ENCODE peak calls at places on chromosomes 6 and 20, in nine cellular contexts. C is LHCN-M2; I is AG08395; V is HTR-8/SVneo; F is activated T-helper 1 cell treated with anti-CD3 and anti-CD28 coated beads, Interleukin-12 subunit alpha, Interleukin-12 subunit beta, Interleukin-2, Interleukin-4 antibody, amounts not matched to agents 30 ng/mL and 10 ng/mL and 1 ng/mL, durations not matched to agents 14 hours and 24 hours and 36 hours; W is T-cell; R is colonic mucosa; E is occipital lobe; X is heart right ventricle. A is an unnamed sample.

GRCh38 chr6:45427632-45428031 is 49.9 kb upstream of the SUPT3H start:
- DNase-seq in R (no peak), V (no peak), W (no peak), X (no peak), C (no peak), F (no peak), I (no peak), E (no peak), A (no peak)

GRCh38 chr6:39194466-39194865 is 34.8 kb downstream of the KCNK5 start:
- DNase-seq in R (no peak), V (no peak), X (no peak), W (no peak), F (no peak), C (no peak), E (no peak), I (no peak), A (no peak)

GRCh38 chr6:28140616-28141015 is 1.1 kb upstream of the ZKSCAN8 start:
- DNase-seq in R (no peak), X (no peak), I (no peak), E (no peak), C (no peak), W (no peak), V (no peak), F (no peak), A (no peak)

GRCh38 chr6:11685411-11686093 is 93.1 kb downstream of the ADTRP start:
- DNase-seq in X (no peak), I (peak), E (no peak), R (no peak), W (no peak), C (peak), V (peak), F (no peak), A (peak)

GRCh38 chr6:77292564-77293546 is 170.4 kb downstream of the HTR1B start:
- DNase-seq in R (no peak), C (peak), I (peak), E (no peak), V (peak), X (no peak), F (no peak), W (no peak), A (peak)

GRCh38 chr6:118886641-118887040 is 7.3 kb upstream of the ASF1A start:
- DNase-seq in V (no peak), I (no peak), X (no peak), W (no peak), R (no peak), E (no peak), C (no peak), F (no peak), A (no peak)

GRCh38 chr20:10856237-10856636 is 182.4 kb upstream of the JAG1 start:
- DNase-seq in V (no peak), W (no peak), E (no peak), C (no peak), X (no peak), F (no peak), R (peak), I (no peak), A (no peak)

GRCh38 chr6:137167702-137168377 is 5.6 kb downstream of the IL22RA2 start:
- DNase-seq in X (no peak), E (no peak), W (no peak), F (no peak), C (no peak), I (no peak), R (no peak), V (no peak), A (no peak)

GRCh38 chr6:45563092-45563491 is 185.4 kb upstream of the SUPT3H start:
- DNase-seq in E (no peak), F (no peak), C (no peak), I (no peak), R (no peak), V (no peak), X (no peak), W (no peak), A (no peak)

GRCh38 chr6:157681041-157681650 is 141.9 kb upstream of the SNX9 start:
- DNase-seq in F (no peak), X (no peak), R (no peak), V (no peak), I (no peak), E (no peak), C (no peak), W (no peak), A (no peak)

GRCh38 chr6:42511803-42512422 is 51.9 kb upstream of the UBR2 start:
- DNase-seq in V (no peak), E (no peak), R (no peak), I (peak), F (no peak), X (no peak), W (no peak), C (no peak), A (no peak)

GRCh38 chr6:84103029-84103428 is 69.5 kb downstream of the MRAP2 start:
- DNase-seq in I (peak), X (no peak), E (no peak), R (no peak), V (no peak), W (no peak), C (no peak), F (no peak), A (no peak)

GRCh38 chr6:5235830-5236229 is 24.9 kb downstream of the LYRM4 start:
- DNase-seq in E (no peak), W (no peak), C (no peak), V (no peak), R (no peak), F (no peak), X (no peak), I (no peak), A (no peak)

GRCh38 chr6:1079525-1079924 is 232.4 kb upstream of the FOXQ1 start:
- DNase-seq in C (no peak), V (peak), R (no peak), E (no peak), X (no peak), F (no peak), I (no peak), W (no peak), A (peak)

GRCh38 chr6:97133071-97133470 is 149.9 kb downstream of the MMS22L start:
- DNase-seq in R (no peak), E (no peak), I (no peak), W (no peak), X (no peak), F (no peak), V (no peak), C (no peak), A (no peak)

GRCh38 chr20:51541189-51542032 is 1.1 kb downstream of the NFATC2 start:
- DNase-seq in F (peak), W (peak), R (peak), X (peak), E (no peak), C (no peak), V (no peak), I (peak), A (no peak)

GRCh38 chr6:28693033-28693750 is 167.5 kb downstream of the GPX5 start:
- DNase-seq in I (no peak), V (no peak), R (no peak), W (no peak), X (no peak), C (peak), F (no peak), E (no peak), A (no peak)

GRCh38 chr6:104527761-104528415 is 331.8 kb downstream of the HACE1 start:
- DNase-seq in W (no peak), R (peak), E (no peak), V (no peak), F (no peak), I (peak), C (peak), X (no peak), A (peak)

GRCh38 chr6:31952140-31952805 is 6.4 kb downstream of the CFB start:
- DNase-seq in X (peak), C (peak), I (peak), W (no peak), F (no peak), V (peak), E (no peak), R (peak), A (peak)

GRCh38 chr6:53543341-53544010 is 1.4 kb downstream of the GCLC start:
- DNase-seq in R (no peak), C (no peak), I (no peak), W (no peak), F (no peak), V (no peak), E (no peak), X (no peak), A (no peak)

GRCh38 chr6:96727144-96727543 is 110.1 kb downstream of the GPR63 start:
- DNase-seq in E (no peak), X (no peak), I (no peak), F (no peak), V (no peak), R (no peak), C (no peak), W (no peak), A (no peak)

GRCh38 chr6:158284340-158285210 is 27.7 kb upstream of the TULP4 start:
- DNase-seq in F (no peak), C (peak), V (no peak), I (peak), X (no peak), E (peak), R (no peak), W (no peak), A (no peak)

GRCh38 chr20:878511-879307 is 37.4 kb downstream of the ANGPT4 start:
- DNase-seq in I (peak), F (peak), V (peak), R (no peak), W (no peak), E (no peak), C (peak), X (no peak), A (peak)

GRCh38 chr6:15876406-15876805 is 213.6 kb upstream of the DTNBP1 start:
- DNase-seq in V (no peak), I (peak), C (peak), R (no peak), W (no peak), X (no peak), E (no peak), F (no peak), A (no peak)

GRCh38 chr6:25991785-25992412 is 29.3 kb downstream of the TRIM38 start:
- DNase-seq in R (peak), C (peak), E (peak), V (peak), F (peak), I (peak), W (peak), X (peak), A (peak)

GRCh38 chr6:123777554-123777953 is 26.1 kb upstream of the NKAIN2 start:
- DNase-seq in E (no peak), F (no peak), I (no peak), X (no peak), W (no peak), R (no peak), C (peak), V (no peak), A (no peak)

GRCh38 chr6:47655719-47656595 is 42.4 kb upstream of the ADGRF4 start:
- DNase-seq in R (peak), V (peak), I (peak), C (peak), X (peak), E (no peak), W (no peak), F (peak), A (peak)

A was measured in A172.